ENCODE peak calls at places on chromosome 12, in four cellular contexts. C, Z, A and G are unnamed samples.

GRCh38 chr12:104213952-104214351 is 1.6 kb upstream of the TXNRD1 start:
- DNase-seq in C (no peak), Z (no peak), A (peak; percentile 98), G (peak; percentile 77)

GRCh38 chr12:50569321-50569720 is 64.5 kb downstream of the DIP2B start:
- DNase-seq in A (no peak), Z (no peak), C (no peak), G (no peak)

GRCh38 chr12:20367731-20368652 is at the start of gene PDE3A:
- DNase-seq in C (no peak), A (peak; percentile 69), Z (peak; percentile 2), G (peak; percentile 91)

GRCh38 chr12:104480826-104481457 is 24.2 kb downstream of the CHST11 start:
- DNase-seq in C (peak; percentile 44), Z (no peak), A (peak; percentile 56), G (peak; percentile 89)

GRCh38 chr12:132579747-132580146 is 30.6 kb downstream of the LRCOL1 start:
- DNase-seq in Z (no peak), C (no peak), A (no peak), G (no peak)

GRCh38 chr12:68237523-68238070 is 12.0 kb upstream of the IL26 start:
- DNase-seq in Z (no peak), A (no peak), C (no peak), G (no peak)

GRCh38 chr12:95286713-95287112 is 69.1 kb downstream of the VEZT start:
- DNase-seq in A (peak; percentile 25), C (no peak), Z (no peak), G (no peak)

GRCh38 chr12:93317227-93317626 is 60.5 kb upstream of the NUDT4 start:
- DNase-seq in A (no peak), Z (no peak), C (no peak), G (no peak)

GRCh38 chr12:3897400-3897910 is 24.3 kb upstream of the PARP11 start:
- DNase-seq in A (no peak), C (no peak), Z (no peak), G (no peak)

GRCh38 chr12:125092872-125093680 is 27.8 kb downstream of the AACS start:
- DNase-seq in Z (no peak), C (peak; percentile 60), A (peak; percentile 26), G (peak; percentile 45)

GRCh38 chr12:56115329-56115728 is 1.1 kb upstream of the RPL41 start:
- DNase-seq in C (no peak), Z (no peak), A (peak; percentile 43), G (peak; percentile 29)

GRCh38 chr12:29644536-29645162 is 139.1 kb downstream of the TMTC1 start:
- DNase-seq in A (no peak), Z (no peak), C (no peak), G (no peak)

GRCh38 chr12:122981036-122981471 is 573 bp downstream of the ARL6IP4 start:
- DNase-seq in Z (no peak), A (no peak), C (no peak), G (no peak)

GRCh38 chr12:69676257-69677012 is 22.7 kb downstream of the BEST3 start:
- DNase-seq in C (no peak), A (no peak), Z (no peak), G (no peak)

GRCh38 chr12:17108877-17109520 is 503.0 kb upstream of the LMO3 start:
- DNase-seq in C (no peak), Z (no peak), A (no peak), G (peak; percentile 58)

GRCh38 chr12:81296556-81297305 is 218.9 kb downstream of the ACSS3 start:
- DNase-seq in C (no peak), Z (no peak), A (no peak), G (peak; percentile 85)

GRCh38 chr12:127257366-127257935 is 1009.5 kb upstream of the TMEM132C start:
- DNase-seq in Z (no peak), C (no peak), A (no peak), G (peak; percentile 39)

GRCh38 chr12:75862692-75863471 is 168.7 kb downstream of the PHLDA1 start:
- DNase-seq in C (no peak), A (peak; percentile 59), Z (no peak), G (peak; percentile 61)

GRCh38 chr12:123879691-123880090 is 92.9 kb downstream of the CCDC92 start:
- DNase-seq in A (no peak), Z (no peak), C (no peak), G (no peak)

GRCh38 chr12:49632401-49632800 is 9.0 kb downstream of the PRPF40B start:
- DNase-seq in A (no peak), C (no peak), Z (no peak), G (no peak)

GRCh38 chr12:15886372-15887042 is 4.3 kb downstream of the STRAP start:
- DNase-seq in Z (no peak), C (no peak), A (no peak), G (peak; percentile 55)

GRCh38 chr12:4506870-4507269 is 31.8 kb upstream of the RAD51AP1 start:
- DNase-seq in C (no peak), A (peak; percentile 48), Z (peak; percentile 60), G (peak; percentile 82)

GRCh38 chr12:87165733-87166375 is 863.3 kb downstream of the C12orf50 start:
- DNase-seq in A (no peak), Z (no peak), C (no peak), G (no peak)

GRCh38 chr12:53867216-53868012 is 71.2 kb upstream of the HOXC13 start:
- DNase-seq in A (no peak), C (no peak), Z (no peak), G (no peak)

DNA sequence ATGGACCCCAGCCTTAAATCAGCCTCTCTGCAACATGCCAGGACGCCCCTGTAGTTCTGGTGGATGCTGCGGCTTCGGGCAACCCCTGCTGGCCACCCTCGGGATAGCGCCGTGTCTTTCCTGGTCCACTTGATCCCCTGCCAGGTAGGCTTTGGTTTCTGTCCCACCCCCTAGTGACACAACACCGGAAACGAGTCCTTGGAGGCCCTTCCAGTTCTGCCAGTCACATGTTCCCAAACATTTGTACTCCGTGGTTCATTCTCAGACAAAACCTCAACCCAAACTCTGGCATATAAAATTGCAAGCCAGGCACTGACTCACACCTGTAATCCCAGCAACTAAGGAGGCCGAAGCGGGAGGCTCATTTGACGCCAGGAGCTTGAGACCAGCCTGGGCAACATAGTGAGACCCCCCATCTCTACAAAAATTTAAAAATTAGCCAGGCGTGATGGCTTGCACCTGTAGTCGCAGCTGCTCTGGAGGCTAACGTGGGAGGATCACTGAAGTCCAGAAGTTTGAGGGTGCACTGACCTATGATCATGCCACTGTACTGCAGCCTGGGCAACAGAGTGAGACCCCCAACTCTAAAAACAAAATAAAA is 37.0 kb downstream of the RASAL1 start:
- DNase-seq in A (peak; percentile 70), C (peak; percentile 90), Z (peak; percentile 66), G (peak; percentile 79)
- H3K4me3 ChIP-seq in A (no peak overlapping the region), C (no peak overlapping the region), Z (no peak overlapping the region), G (no peak overlapping the region)

DNA sequence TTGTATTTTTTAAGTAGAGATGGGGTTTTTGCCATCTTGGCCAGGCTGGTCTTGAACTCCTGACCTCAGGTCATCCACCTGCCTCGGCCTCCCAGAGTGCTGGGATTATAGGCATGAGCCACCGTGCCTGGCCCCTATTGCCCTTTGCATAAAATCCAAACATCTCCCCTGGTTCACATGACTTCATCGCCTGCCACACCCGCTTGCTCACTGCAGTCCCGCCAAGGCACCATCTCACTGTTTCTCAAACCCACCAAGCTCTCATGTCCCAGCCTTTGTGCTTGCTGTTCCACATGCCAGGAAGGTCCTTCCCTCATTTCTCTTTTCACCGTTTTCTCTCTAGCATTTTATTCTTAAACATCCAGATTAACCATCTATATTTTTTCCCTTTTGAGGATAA is 9.7 kb downstream of the RHOF start:
- DNase-seq in Z (no peak), C (no peak), A (peak; percentile 31), G (no peak)
- TF ChIP-seq CTCF in Z (no peak), C (no peak), A (no peak), G (no peak)

GRCh38 chr12:117596968-117597367 is 235.5 kb upstream of the NOS1 start:
- DNase-seq in C (no peak), A (no peak), Z (no peak), G (no peak)

GRCh38 chr12:117590999-117591398 is 229.6 kb upstream of the NOS1 start:
- DNase-seq in Z (no peak), C (no peak), A (no peak), G (no peak)

GRCh38 chr12:117595751-117596150 is 234.3 kb upstream of the NOS1 start:
- DNase-seq in A (no peak), C (no peak), Z (no peak), G (no peak)

GRCh38 chr12:117590386-117590785 is 229.0 kb upstream of the NOS1 start:
- DNase-seq in C (no peak), A (no peak), Z (no peak), G (no peak)

DNA sequence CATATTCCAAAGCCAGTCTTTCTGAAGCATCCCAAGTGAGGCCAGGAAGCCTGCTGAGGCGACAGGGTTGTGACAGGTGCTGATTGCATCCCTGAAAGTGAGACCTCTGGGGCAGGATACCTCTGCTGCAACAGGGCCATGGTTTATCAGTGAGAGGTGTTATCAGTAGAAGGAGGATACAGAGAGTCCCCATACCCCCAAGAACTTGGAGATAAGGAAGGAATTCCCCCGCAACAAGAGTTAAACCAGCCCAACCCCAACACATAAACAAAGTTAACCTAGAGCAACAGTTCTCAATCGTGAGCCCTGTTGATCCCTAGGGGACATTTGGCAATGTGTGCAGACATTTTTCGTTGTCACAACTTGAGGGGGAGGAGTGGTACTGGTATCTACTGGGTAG is 233.1 kb upstream of the NOS1 start:
- DNase-seq in A (no peak), Z (no peak), C (no peak), G (no peak)
- H3K4me3 ChIP-seq in A (no peak overlapping the region), Z (no peak overlapping the region), C (no peak overlapping the region), G (no peak overlapping the region)

GRCh38 chr12:62021808-62022207 is 238.4 kb upstream of the USP15 start:
- DNase-seq in A (no peak), C (no peak), Z (no peak), G (no peak)
- TF ChIP-seq CTCF in A (no peak), C (no peak), Z (no peak), G (no peak)

DNA sequence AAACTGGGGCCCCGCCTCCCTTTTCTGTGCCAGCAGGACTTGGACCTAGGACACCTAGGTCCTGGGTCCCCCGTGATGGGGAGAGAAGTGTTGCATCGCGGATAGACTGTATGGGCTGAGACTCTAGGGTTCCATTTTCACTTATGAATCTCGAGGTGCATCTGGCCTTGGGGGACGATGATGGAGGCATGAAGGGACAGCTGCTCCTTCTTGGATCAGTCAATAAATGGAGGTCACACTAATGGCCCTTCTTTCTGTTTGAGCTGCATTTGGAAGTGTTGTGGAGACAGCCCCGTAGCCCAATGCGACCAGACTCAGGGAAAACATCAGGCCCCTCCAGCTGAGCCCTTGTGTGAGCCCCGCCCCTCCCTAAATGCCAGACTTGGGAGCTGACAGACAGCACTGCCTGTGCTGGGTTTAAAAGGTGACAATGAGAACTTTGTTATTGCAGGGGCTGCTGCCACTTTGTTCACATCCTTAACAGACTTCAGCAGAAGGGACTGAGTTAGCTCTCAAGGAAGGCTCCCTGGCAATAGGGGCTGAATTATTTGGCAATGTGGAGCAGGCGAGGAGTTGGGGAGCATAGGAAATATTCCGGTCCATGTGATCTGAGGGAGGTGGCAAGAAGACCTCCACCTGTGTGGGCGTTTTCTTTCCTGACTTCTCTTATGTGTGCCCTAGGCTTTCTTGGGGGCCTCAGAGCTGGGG is 838 bp downstream of the DTX3 start:
- DNase-seq in Z (no peak), A (no peak), C (no peak), G (no peak)
- H3K4me3 ChIP-seq in Z (peak overlapping the region; percentile 83), A (peak overlapping the region; percentile 82), C (peak overlapping the region; percentile 80), G (peak overlapping the region; percentile 80)